ENCODE peak calls at places on chromosomes 6 and 20, in four cellular contexts. One of them, this sample, is unnamed.
A peak's percentile ranks its signal among the peaks of the same experiment; 100 is the strongest.

GRCh38 chr20:43911066-43911465 is 3.6 kb upstream of the TOX2 start:
- DNase-seq in astrocyte of the spinal cord: peak; percentile 58
- DNase-seq in CD4-positive, alpha-beta T cell: no peak
- DNase-seq in ascending aorta: no peak
- DNase-seq in this sample: peak; percentile 84

GRCh38 chr20:13638162-13638495 is 603 bp downstream of the TASP1 start:
- DNase-seq in CD4-positive, alpha-beta T cell: no peak
- DNase-seq in ascending aorta: no peak
- DNase-seq in astrocyte of the spinal cord: peak; percentile 5
- DNase-seq in this sample: no peak

GRCh38 chr20:63740070-63740500 is 509 bp downstream of the SLC2A4RG start:
- DNase-seq in ascending aorta: no peak
- DNase-seq in CD4-positive, alpha-beta T cell: peak; percentile 53
- DNase-seq in astrocyte of the spinal cord: peak; percentile 25
- DNase-seq in this sample: no peak

GRCh38 chr6:125022391-125022989 is 60.3 kb downstream of the RNF217 start:
- DNase-seq in CD4-positive, alpha-beta T cell: no peak
- DNase-seq in astrocyte of the spinal cord: no peak
- DNase-seq in ascending aorta: no peak
- DNase-seq in this sample: no peak

GRCh38 chr6:107690864-107691661 is 133.1 kb downstream of the SCML4 start:
- DNase-seq in astrocyte of the spinal cord: peak; percentile 76
- DNase-seq in ascending aorta: no peak
- DNase-seq in CD4-positive, alpha-beta T cell: no peak
- DNase-seq in this sample: peak; percentile 58

GRCh38 chr6:46129301-46129633 is 522 bp upstream of the ENPP4 start:
- DNase-seq in astrocyte of the spinal cord: no peak
- DNase-seq in ascending aorta: no peak
- DNase-seq in CD4-positive, alpha-beta T cell: no peak
- DNase-seq in this sample: no peak

GRCh38 chr6:92122746-92123145 is 1296.6 kb downstream of the EPHA7 start:
- DNase-seq in ascending aorta: no peak
- DNase-seq in CD4-positive, alpha-beta T cell: no peak
- DNase-seq in astrocyte of the spinal cord: peak; percentile 2
- DNase-seq in this sample: no peak

GRCh38 chr20:49290608-49291191 is 12.8 kb upstream of the ZNFX1 start:
- DNase-seq in CD4-positive, alpha-beta T cell: no peak
- DNase-seq in ascending aorta: no peak
- DNase-seq in astrocyte of the spinal cord: no peak
- DNase-seq in this sample: no peak

GRCh38 chr6:77880501-77880900 is 227.7 kb downstream of the MEI4 start:
- DNase-seq in astrocyte of the spinal cord: peak; percentile 84
- DNase-seq in CD4-positive, alpha-beta T cell: no peak
- DNase-seq in ascending aorta: no peak
- DNase-seq in this sample: no peak

GRCh38 chr6:28980797-28981390 is 24.2 kb downstream of the ZNF311 start:
- DNase-seq in CD4-positive, alpha-beta T cell: peak; percentile 19
- DNase-seq in ascending aorta: no peak
- DNase-seq in astrocyte of the spinal cord: peak; percentile 89
- DNase-seq in this sample: peak; percentile 84

GRCh38 chr6:28981391-28981832 is 23.7 kb downstream of the ZNF311 start:
- DNase-seq in CD4-positive, alpha-beta T cell: peak; percentile 68
- DNase-seq in ascending aorta: no peak
- DNase-seq in astrocyte of the spinal cord: peak; percentile 84
- DNase-seq in this sample: peak; percentile 62

GRCh38 chr6:28981833-28982475 is 23.2 kb downstream of the ZNF311 start:
- DNase-seq in ascending aorta: peak; percentile 79
- DNase-seq in CD4-positive, alpha-beta T cell: peak; percentile 60
- DNase-seq in astrocyte of the spinal cord: peak; percentile 92
- DNase-seq in this sample: peak; percentile 85

GRCh38 chr6:28983838-28984237 is 21.3 kb downstream of the ZNF311 start:
- DNase-seq in ascending aorta: no peak
- DNase-seq in CD4-positive, alpha-beta T cell: no peak
- DNase-seq in astrocyte of the spinal cord: no peak
- DNase-seq in this sample: no peak

DNA sequence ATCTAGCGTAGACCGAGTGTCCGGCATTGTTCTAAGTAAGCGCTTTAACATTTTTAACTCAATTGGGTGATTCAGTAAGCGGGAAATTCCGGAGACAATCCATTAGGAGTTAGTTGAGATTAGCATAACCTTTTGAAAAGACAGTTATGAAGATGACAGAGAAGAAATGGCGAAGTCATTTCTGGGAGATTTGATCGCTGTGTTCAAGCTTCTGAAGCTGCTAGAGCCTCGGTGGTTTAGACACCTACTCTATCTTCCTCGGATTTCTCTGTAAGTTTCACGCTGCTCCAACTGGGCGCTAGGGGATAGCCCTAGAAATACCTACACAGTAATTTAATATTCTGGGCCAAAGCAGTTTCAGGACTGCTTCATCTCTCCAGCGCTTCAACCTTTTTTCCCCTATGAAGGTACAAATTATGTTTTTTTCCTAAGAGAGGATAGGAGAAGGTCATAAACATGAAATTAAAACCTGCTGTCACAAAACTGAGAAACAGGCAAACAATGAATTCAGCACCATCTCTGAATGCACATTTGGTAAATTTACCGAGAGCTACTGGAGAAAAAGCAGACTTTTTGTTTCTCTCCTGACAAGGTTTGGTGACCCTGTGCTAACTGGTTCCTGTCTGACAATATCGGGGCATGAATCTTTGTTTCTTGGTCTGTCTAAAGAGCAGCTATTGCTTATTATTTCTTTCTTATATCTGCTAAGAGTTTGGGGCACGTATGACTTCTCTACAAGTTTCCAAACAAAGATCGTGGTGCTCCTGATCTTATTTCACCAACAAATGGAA is 22.4 kb downstream of the ZNF311 start:
- DNase-seq in ascending aorta: no peak
- DNase-seq in CD4-positive, alpha-beta T cell: no peak
- DNase-seq in astrocyte of the spinal cord: peak; percentile 79
- DNase-seq in this sample: peak; percentile 57
- TF ChIP-seq CTCF in ascending aorta: no peak
- TF ChIP-seq CTCF in CD4-positive, alpha-beta T cell: no peak
- TF ChIP-seq CTCF in astrocyte of the spinal cord: peak; percentile 29
- TF ChIP-seq CTCF in this sample: peak; percentile 36

DNA sequence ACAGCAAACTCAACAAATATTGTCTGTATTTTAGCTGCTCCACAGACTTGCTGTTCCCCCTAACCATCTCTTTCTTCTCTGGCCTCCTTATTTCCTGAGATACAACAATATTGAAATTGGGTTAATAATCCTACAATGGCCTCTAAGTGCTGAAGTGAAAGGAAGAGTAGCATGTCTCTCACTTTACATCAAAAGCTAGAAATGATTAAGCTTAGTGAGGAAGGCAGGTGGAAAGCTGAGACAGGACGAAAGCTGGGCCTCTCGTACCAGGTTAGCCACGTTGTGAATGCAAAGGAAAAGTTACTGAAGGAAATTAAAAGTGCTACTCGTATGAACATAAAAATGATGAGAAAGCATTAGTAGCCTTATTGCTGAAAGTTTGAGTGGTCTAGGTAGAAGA is 63.8 kb downstream of the ELOVL5 start:
- DNase-seq in astrocyte of the spinal cord: no peak
- DNase-seq in ascending aorta: no peak
- DNase-seq in CD4-positive, alpha-beta T cell: no peak
- DNase-seq in this sample: no peak
- TF ChIP-seq CTCF in astrocyte of the spinal cord: no peak
- TF ChIP-seq CTCF in ascending aorta: no peak
- TF ChIP-seq CTCF in CD4-positive, alpha-beta T cell: no peak
- TF ChIP-seq CTCF in this sample: no peak

GRCh38 chr6:6002809-6003333 is 3.9 kb downstream of the NRN1 start:
- DNase-seq in CD4-positive, alpha-beta T cell: no peak
- DNase-seq in astrocyte of the spinal cord: no peak
- DNase-seq in ascending aorta: no peak
- DNase-seq in this sample: no peak

GRCh38 chr6:6003334-6004146 is 3.2 kb downstream of the NRN1 start:
- DNase-seq in astrocyte of the spinal cord: peak; percentile 22
- DNase-seq in ascending aorta: no peak
- DNase-seq in CD4-positive, alpha-beta T cell: no peak
- DNase-seq in this sample: no peak

GRCh38 chr6:6004147-6004995 is 2.4 kb downstream of the NRN1 start:
- DNase-seq in CD4-positive, alpha-beta T cell: no peak
- DNase-seq in ascending aorta: no peak
- DNase-seq in astrocyte of the spinal cord: peak; percentile 44
- DNase-seq in this sample: no peak

GRCh38 chr6:6001443-6001842 is 5.3 kb downstream of the NRN1 start:
- DNase-seq in ascending aorta: no peak
- DNase-seq in CD4-positive, alpha-beta T cell: no peak
- DNase-seq in astrocyte of the spinal cord: no peak
- DNase-seq in this sample: no peak

GRCh38 chr6:6002005-6002808 is 4.5 kb downstream of the NRN1 start:
- DNase-seq in CD4-positive, alpha-beta T cell: no peak
- DNase-seq in astrocyte of the spinal cord: no peak
- DNase-seq in ascending aorta: no peak
- DNase-seq in this sample: no peak
- TF ChIP-seq CTCF in CD4-positive, alpha-beta T cell: no peak
- TF ChIP-seq CTCF in astrocyte of the spinal cord: no peak
- TF ChIP-seq CTCF in ascending aorta: no peak
- TF ChIP-seq CTCF in this sample: no peak

GRCh38 chr6:38279423-38279822 is 360.3 kb downstream of the BTBD9 start:
- DNase-seq in ascending aorta: no peak
- DNase-seq in astrocyte of the spinal cord: no peak
- DNase-seq in CD4-positive, alpha-beta T cell: no peak
- DNase-seq in this sample: no peak
- TF ChIP-seq CTCF in ascending aorta: no peak
- TF ChIP-seq CTCF in astrocyte of the spinal cord: no peak
- TF ChIP-seq CTCF in CD4-positive, alpha-beta T cell: no peak
- TF ChIP-seq CTCF in this sample: peak; percentile 12

GRCh38 chr6:63525186-63525878 is 46.9 kb upstream of the LOC128125822 start:
- DNase-seq in CD4-positive, alpha-beta T cell: no peak
- DNase-seq in ascending aorta: no peak
- DNase-seq in astrocyte of the spinal cord: no peak
- DNase-seq in this sample: no peak
- TF ChIP-seq CTCF in CD4-positive, alpha-beta T cell: no peak
- TF ChIP-seq CTCF in ascending aorta: no peak
- TF ChIP-seq CTCF in astrocyte of the spinal cord: no peak
- TF ChIP-seq CTCF in this sample: no peak

GRCh38 chr6:159971341-159972178 is 2.7 kb downstream of the IGF2R start:
- DNase-seq in CD4-positive, alpha-beta T cell: no peak
- DNase-seq in ascending aorta: no peak
- DNase-seq in astrocyte of the spinal cord: no peak
- DNase-seq in this sample: no peak

GRCh38 chr6:159968295-159969203 is at the start of gene IGF2R:
- DNase-seq in astrocyte of the spinal cord: peak; percentile 89
- DNase-seq in CD4-positive, alpha-beta T cell: peak; percentile 94
- DNase-seq in ascending aorta: peak; percentile 89
- DNase-seq in this sample: peak; percentile 68

GRCh38 chr6:159969921-159970320 is 1.0 kb downstream of the IGF2R start:
- DNase-seq in astrocyte of the spinal cord: peak; percentile 78
- DNase-seq in CD4-positive, alpha-beta T cell: no peak
- DNase-seq in ascending aorta: no peak
- DNase-seq in this sample: peak; percentile 77

GRCh38 chr6:159970659-159971063 is 1.8 kb downstream of the IGF2R start:
- DNase-seq in astrocyte of the spinal cord: no peak
- DNase-seq in CD4-positive, alpha-beta T cell: no peak
- DNase-seq in ascending aorta: no peak
- DNase-seq in this sample: no peak

GRCh38 chr6:159969204-159969912 is 476 bp downstream of the IGF2R start:
- DNase-seq in ascending aorta: no peak
- DNase-seq in astrocyte of the spinal cord: peak; percentile 58
- DNase-seq in CD4-positive, alpha-beta T cell: no peak
- DNase-seq in this sample: peak; percentile 8
- TF ChIP-seq CTCF in ascending aorta: peak; percentile 9
- TF ChIP-seq CTCF in astrocyte of the spinal cord: no peak
- TF ChIP-seq CTCF in CD4-positive, alpha-beta T cell: no peak
- TF ChIP-seq CTCF in this sample: peak; percentile 32

GRCh38 chr6:9851006-9851405 is 563.9 kb downstream of the TFAP2A start:
- DNase-seq in ascending aorta: no peak
- DNase-seq in CD4-positive, alpha-beta T cell: no peak
- DNase-seq in astrocyte of the spinal cord: no peak
- DNase-seq in this sample: no peak

GRCh38 chr6:9848094-9848493 is 566.8 kb downstream of the TFAP2A start:
- DNase-seq in astrocyte of the spinal cord: no peak
- DNase-seq in ascending aorta: no peak
- DNase-seq in CD4-positive, alpha-beta T cell: no peak
- DNase-seq in this sample: peak; percentile 28

GRCh38 chr6:9851541-9852380 is 563.1 kb downstream of the TFAP2A start:
- DNase-seq in astrocyte of the spinal cord: no peak
- DNase-seq in CD4-positive, alpha-beta T cell: no peak
- DNase-seq in ascending aorta: no peak
- DNase-seq in this sample: peak; percentile 26
- TF ChIP-seq CTCF in astrocyte of the spinal cord: no peak
- TF ChIP-seq CTCF in CD4-positive, alpha-beta T cell: no peak
- TF ChIP-seq CTCF in ascending aorta: no peak
- TF ChIP-seq CTCF in this sample: peak; percentile 60